ENCODE peak calls at places on chromosomes 4 and X, in four cellular contexts. One of them, this sample, is unnamed.

GRCh38 chr4:121003863-121004262 is 68.5 kb downstream of the NDNF start:
- DNase-seq in body of pancreas: no peak
- DNase-seq in CD4-positive, alpha-beta memory T cell: no peak
- DNase-seq in right atrium auricular region: no peak
- DNase-seq in this sample: no peak

GRCh38 chr4:2364654-2365053 is 53.8 kb downstream of the ZFYVE28 start:
- DNase-seq in right atrium auricular region: no peak
- DNase-seq in CD4-positive, alpha-beta memory T cell: peak; percentile 66
- DNase-seq in body of pancreas: no peak
- DNase-seq in this sample: no peak

GRCh38 chr4:111618908-111619307 is 526.3 kb upstream of the FAM241A start:
- DNase-seq in CD4-positive, alpha-beta memory T cell: no peak
- DNase-seq in body of pancreas: no peak
- DNase-seq in right atrium auricular region: no peak
- DNase-seq in this sample: no peak

GRCh38 chr4:88012652-88013051 is 5.2 kb downstream of the PKD2 start:
- DNase-seq in CD4-positive, alpha-beta memory T cell: no peak
- DNase-seq in right atrium auricular region: no peak
- DNase-seq in body of pancreas: no peak
- DNase-seq in this sample: no peak

GRCh38 chrX:74286950-74287349 is 17.0 kb upstream of the ZCCHC13 start:
- DNase-seq in right atrium auricular region: no peak
- DNase-seq in body of pancreas: no peak
- DNase-seq in CD4-positive, alpha-beta memory T cell: no peak
- DNase-seq in this sample: no peak

GRCh38 chrX:6226053-6226645 is 2.5 kb downstream of the NLGN4X start:
- DNase-seq in CD4-positive, alpha-beta memory T cell: no peak
- DNase-seq in body of pancreas: no peak
- DNase-seq in right atrium auricular region: no peak
- DNase-seq in this sample: no peak

GRCh38 chr4:120858776-120859175 is 63.8 kb downstream of the PRDM5 start:
- DNase-seq in CD4-positive, alpha-beta memory T cell: no peak
- DNase-seq in right atrium auricular region: no peak
- DNase-seq in body of pancreas: no peak
- DNase-seq in this sample: no peak

GRCh38 chrX:13651150-13651549 is 1.8 kb upstream of the TCEANC start:
- DNase-seq in right atrium auricular region: no peak
- DNase-seq in CD4-positive, alpha-beta memory T cell: no peak
- DNase-seq in body of pancreas: no peak
- DNase-seq in this sample: no peak

GRCh38 chr4:627751-628150 is 2.4 kb downstream of the PDE6B start:
- DNase-seq in right atrium auricular region: no peak
- DNase-seq in body of pancreas: no peak
- DNase-seq in CD4-positive, alpha-beta memory T cell: no peak
- DNase-seq in this sample: no peak

GRCh38 chr4:44118971-44119680 is 329.5 kb downstream of the KCTD8 start:
- DNase-seq in CD4-positive, alpha-beta memory T cell: no peak
- DNase-seq in body of pancreas: no peak
- DNase-seq in right atrium auricular region: no peak
- DNase-seq in this sample: no peak
- H3K27ac ChIP-seq in CD4-positive, alpha-beta memory T cell: no peak overlapping the region
- H3K27ac ChIP-seq in body of pancreas: no peak overlapping the region
- H3K27ac ChIP-seq in right atrium auricular region: no peak overlapping the region
- H3K27ac ChIP-seq in this sample: no peak overlapping the region

GRCh38 chr4:123696712-123697111 is 300.1 kb downstream of the SPRY1 start:
- DNase-seq in CD4-positive, alpha-beta memory T cell: no peak
- DNase-seq in body of pancreas: no peak
- DNase-seq in right atrium auricular region: no peak
- DNase-seq in this sample: no peak

GRCh38 chr4:123701046-123701445 is 304.5 kb downstream of the SPRY1 start:
- DNase-seq in body of pancreas: no peak
- DNase-seq in right atrium auricular region: no peak
- DNase-seq in CD4-positive, alpha-beta memory T cell: no peak
- DNase-seq in this sample: no peak

GRCh38 chr4:123705419-123705818 is 308.8 kb downstream of the SPRY1 start:
- DNase-seq in body of pancreas: no peak
- DNase-seq in right atrium auricular region: no peak
- DNase-seq in CD4-positive, alpha-beta memory T cell: no peak
- DNase-seq in this sample: no peak

DNA sequence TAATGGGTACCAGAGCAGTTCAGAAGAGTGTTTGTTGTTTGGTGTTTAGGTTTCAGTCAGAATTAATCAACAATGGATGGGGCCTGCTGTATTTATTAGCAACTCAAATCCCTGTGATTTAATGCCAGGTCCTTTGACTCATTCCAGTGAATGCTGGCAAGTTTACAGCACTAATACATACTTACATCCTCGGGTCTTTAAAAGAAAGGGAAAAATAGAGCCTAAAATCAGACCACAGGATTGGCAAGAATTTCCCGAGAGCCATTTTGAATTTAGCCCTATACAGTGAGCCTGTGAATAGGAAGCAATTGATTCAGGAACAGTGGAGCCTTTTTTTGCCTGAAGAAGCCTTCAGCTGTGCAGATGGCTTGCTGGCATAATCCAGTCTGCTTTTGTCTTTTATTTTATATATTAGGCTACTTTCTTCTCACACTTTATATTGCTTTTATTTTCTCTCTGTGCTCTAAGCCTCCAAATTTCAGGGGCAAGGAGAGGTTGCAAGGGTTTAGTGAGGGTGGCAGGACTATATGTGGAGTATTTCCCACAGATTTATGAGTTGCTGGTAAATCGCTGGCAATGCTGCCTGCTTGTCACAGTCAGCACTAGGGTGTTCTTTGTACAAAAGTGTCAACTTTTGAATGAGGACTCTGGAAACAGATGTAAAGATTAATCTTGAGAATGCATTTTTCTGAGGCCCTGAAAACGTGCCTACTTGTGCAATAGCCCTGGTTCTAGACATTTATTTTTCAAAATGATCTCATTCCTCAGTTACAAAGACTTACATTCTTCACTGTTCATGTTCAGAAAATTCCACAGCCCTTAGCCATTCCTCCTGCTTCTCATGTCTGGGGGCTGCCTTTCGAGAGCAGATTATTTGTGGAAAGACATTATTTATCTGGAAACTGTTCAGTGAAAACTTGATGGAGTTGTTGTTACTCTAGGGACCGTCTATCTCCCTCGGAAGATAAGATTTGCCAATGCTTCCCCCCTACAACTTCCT is 303.5 kb downstream of the SPRY1 start:
- DNase-seq in CD4-positive, alpha-beta memory T cell: no peak
- DNase-seq in body of pancreas: no peak
- DNase-seq in right atrium auricular region: no peak
- DNase-seq in this sample: no peak
- H3K27ac ChIP-seq in CD4-positive, alpha-beta memory T cell: no peak overlapping the region
- H3K27ac ChIP-seq in body of pancreas: no peak overlapping the region
- H3K27ac ChIP-seq in right atrium auricular region: peak overlapping the region; percentile 74
- H3K27ac ChIP-seq in this sample: peak overlapping the region; percentile 45

GRCh38 chr4:8191136-8191747 is 7.8 kb upstream of the SH3TC1 start:
- DNase-seq in body of pancreas: no peak
- DNase-seq in CD4-positive, alpha-beta memory T cell: no peak
- DNase-seq in right atrium auricular region: peak; percentile 89
- DNase-seq in this sample: no peak
- H3K27ac ChIP-seq in body of pancreas: peak overlapping the region; percentile 16
- H3K27ac ChIP-seq in CD4-positive, alpha-beta memory T cell: no peak overlapping the region
- H3K27ac ChIP-seq in right atrium auricular region: peak overlapping the region; percentile 77
- H3K27ac ChIP-seq in this sample: peak overlapping the region; percentile 69

DNA sequence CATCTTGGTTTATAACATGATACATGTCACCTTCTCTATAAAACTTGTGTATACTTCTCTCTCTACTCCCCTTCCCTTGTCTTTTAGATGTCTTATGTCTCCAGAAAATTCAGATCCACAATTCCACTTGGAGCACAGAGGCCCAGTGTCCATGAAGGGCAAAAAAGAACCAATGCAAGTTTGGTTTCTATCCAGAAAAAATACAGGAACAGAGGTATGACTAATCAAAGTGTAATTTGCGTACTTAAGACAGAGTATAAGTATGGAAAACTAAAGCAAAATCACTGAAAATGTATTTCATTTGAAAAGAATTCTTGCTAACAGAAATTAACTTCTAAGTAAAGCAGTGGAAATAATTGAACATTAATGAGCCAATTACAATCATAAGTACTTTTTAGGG is 46.2 kb downstream of the GUCY1B1 start:
- DNase-seq in body of pancreas: no peak
- DNase-seq in CD4-positive, alpha-beta memory T cell: no peak
- DNase-seq in right atrium auricular region: no peak
- DNase-seq in this sample: no peak
- H3K27ac ChIP-seq in body of pancreas: no peak overlapping the region
- H3K27ac ChIP-seq in CD4-positive, alpha-beta memory T cell: no peak overlapping the region
- H3K27ac ChIP-seq in right atrium auricular region: no peak overlapping the region
- H3K27ac ChIP-seq in this sample: peak overlapping the region; percentile 59

GRCh38 chr4:7411896-7412585 is 22.7 kb downstream of the PSAPL1 start:
- DNase-seq in body of pancreas: no peak
- DNase-seq in right atrium auricular region: no peak
- DNase-seq in CD4-positive, alpha-beta memory T cell: no peak
- DNase-seq in this sample: no peak
- H3K27ac ChIP-seq in body of pancreas: no peak overlapping the region
- H3K27ac ChIP-seq in right atrium auricular region: no peak overlapping the region
- H3K27ac ChIP-seq in CD4-positive, alpha-beta memory T cell: no peak overlapping the region
- H3K27ac ChIP-seq in this sample: no peak overlapping the region

GRCh38 chr4:5956285-5957021 is 61.8 kb downstream of the C4orf50 start:
- DNase-seq in body of pancreas: peak; percentile 75
- DNase-seq in right atrium auricular region: no peak
- DNase-seq in CD4-positive, alpha-beta memory T cell: no peak
- DNase-seq in this sample: no peak

GRCh38 chr4:5954056-5954760 is 61.3 kb upstream of the CRMP1 start:
- DNase-seq in right atrium auricular region: no peak
- DNase-seq in body of pancreas: no peak
- DNase-seq in CD4-positive, alpha-beta memory T cell: no peak
- DNase-seq in this sample: no peak

GRCh38 chr4:5957091-5957490 is 61.1 kb downstream of the C4orf50 start:
- DNase-seq in CD4-positive, alpha-beta memory T cell: no peak
- DNase-seq in body of pancreas: no peak
- DNase-seq in right atrium auricular region: no peak
- DNase-seq in this sample: no peak

GRCh38 chr4:5955201-5955821 is 62.4 kb upstream of the CRMP1 start:
- DNase-seq in CD4-positive, alpha-beta memory T cell: no peak
- DNase-seq in body of pancreas: peak; percentile 27
- DNase-seq in right atrium auricular region: no peak
- DNase-seq in this sample: no peak

DNA sequence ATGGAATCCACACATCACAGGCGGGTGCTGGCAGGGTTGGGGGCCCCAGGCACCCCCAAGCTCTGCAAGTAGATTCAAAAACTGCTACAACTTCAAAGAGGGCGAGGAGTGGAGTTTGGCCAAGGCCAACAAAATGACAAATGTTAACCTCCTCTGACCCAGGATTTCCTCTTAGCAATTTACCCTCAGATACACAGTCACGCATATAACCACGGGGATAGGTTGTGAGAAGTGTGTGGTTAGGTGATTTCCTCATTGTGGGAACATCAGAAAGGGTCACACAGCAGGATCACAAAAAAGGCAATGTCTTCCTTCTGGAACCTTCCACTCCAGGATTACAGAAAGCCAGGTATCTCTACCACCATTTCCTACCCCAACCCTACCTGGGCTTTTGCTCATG is 62.4 kb downstream of the C4orf50 start:
- DNase-seq in body of pancreas: no peak
- DNase-seq in right atrium auricular region: no peak
- DNase-seq in CD4-positive, alpha-beta memory T cell: no peak
- DNase-seq in this sample: no peak
- H3K27ac ChIP-seq in body of pancreas: peak overlapping the region; percentile 31
- H3K27ac ChIP-seq in right atrium auricular region: no peak overlapping the region
- H3K27ac ChIP-seq in CD4-positive, alpha-beta memory T cell: no peak overlapping the region
- H3K27ac ChIP-seq in this sample: no peak overlapping the region